ENCODE peak calls at places on chromosome 9, in ten cellular contexts. P is cardiac muscle cell; C is transverse colon; W is CD8-positive, alpha-beta memory T cell; X is tibial artery; A is HepG2; Q is stomach; G is A549; U is psoas muscle; L is body of pancreas. S is an unnamed sample.

GRCh38 chr9:114178756-114179450 is 23.6 kb downstream of the COL27A1 start:
- DNase-seq in W (no peak), Q (no peak), X (peak; percentile 91), C (no peak), L (peak; percentile 39), U (peak; percentile 85), A (no peak), P (no peak), G (no peak), S (no peak)

GRCh38 chr9:6584881-6585597 is 60.5 kb downstream of the GLDC start:
- DNase-seq in P (peak; percentile 60), G (peak; percentile 26), W (no peak), Q (no peak), X (no peak), L (no peak), U (no peak), A (peak; percentile 19), C (no peak), S (peak; percentile 31)

GRCh38 chr9:124132671-124133147 is 121.1 kb downstream of the LHX2 start:
- DNase-seq in X (no peak), L (no peak), Q (no peak), A (no peak), G (no peak), U (no peak), W (no peak), C (no peak), P (peak; percentile 52), S (no peak)

GRCh38 chr9:113579270-113580040 is 115.9 kb downstream of the RGS3 start:
- DNase-seq in L (peak; percentile 73), Q (peak; percentile 47), W (peak; percentile 61), P (no peak), X (no peak), A (no peak), U (peak; percentile 71), C (peak; percentile 51), G (no peak), S (peak; percentile 10)

GRCh38 chr9:100309992-100310391 is 42.8 kb downstream of the TEX10 start:
- DNase-seq in G (no peak), A (no peak), U (no peak), Q (no peak), W (no peak), C (no peak), X (no peak), P (peak; percentile 16), L (no peak), S (no peak)

GRCh38 chr9:18675345-18675744 is 201.4 kb downstream of the ADAMTSL1 start:
- DNase-seq in A (no peak), X (no peak), G (no peak), Q (no peak), P (peak; percentile 34), W (no peak), L (no peak), C (no peak), U (no peak), S (no peak)

GRCh38 chr9:129321511-129322021 is 143.5 kb upstream of the IER5L start:
- DNase-seq in P (no peak), W (no peak), L (no peak), G (no peak), X (no peak), A (no peak), U (peak; percentile 49), Q (peak; percentile 71), C (no peak), S (no peak)

GRCh38 chr9:36438536-36438935 is 38.5 kb upstream of the RNF38 start:
- DNase-seq in G (no peak), P (no peak), Q (no peak), U (no peak), C (no peak), X (no peak), A (no peak), L (no peak), W (no peak), S (no peak)

GRCh38 chr9:75812139-75812538 is 78.3 kb upstream of the PCSK5 start:
- DNase-seq in C (no peak), U (no peak), X (no peak), L (no peak), Q (no peak), A (no peak), G (no peak), P (no peak), W (no peak), S (no peak)

DNA sequence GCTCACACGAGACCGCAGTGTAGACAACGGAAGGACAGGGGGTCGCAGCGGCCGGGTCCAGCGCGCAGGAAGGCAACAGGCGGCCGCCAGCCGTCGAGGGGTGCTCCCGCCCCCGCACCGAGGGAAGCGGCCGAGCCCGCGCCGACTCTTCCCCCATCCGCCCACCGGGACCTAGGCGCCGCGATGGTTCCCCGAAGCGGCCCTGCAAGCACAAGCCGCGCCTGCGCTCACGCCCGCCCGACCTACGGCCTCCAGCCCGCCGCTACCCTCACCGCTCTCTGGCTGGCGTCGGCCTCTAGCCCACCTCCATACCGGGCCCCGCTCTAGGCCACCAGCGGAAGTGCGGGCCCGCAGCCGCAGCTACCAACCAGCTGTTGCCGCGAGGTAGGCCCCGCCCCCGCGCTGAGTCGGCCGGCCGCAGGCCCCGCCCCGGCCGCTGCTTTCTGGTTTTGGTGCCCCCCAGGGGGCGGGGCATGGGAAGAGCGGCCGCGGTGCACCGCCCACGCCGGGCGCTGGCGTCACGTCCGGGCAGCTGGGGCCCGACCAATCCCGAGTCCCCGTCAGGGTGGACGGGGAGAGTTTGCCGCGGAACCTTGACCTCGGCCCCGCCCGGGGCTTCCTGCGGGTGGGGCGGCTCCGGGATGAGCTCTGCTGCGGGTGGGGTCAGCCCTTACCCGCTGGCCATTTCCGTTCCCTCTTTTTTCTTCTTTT is at the start of gene SETX:
- DNase-seq in L (peak; percentile 97), C (peak; percentile 98), Q (peak; percentile 99), X (peak; percentile 98), U (peak; percentile 99), G (peak; percentile 97), A (peak; percentile 94), P (peak; percentile 99), W (peak; percentile 97), S (peak; percentile 90)
- H3K4me1 ChIP-seq in L (peaks cover 24% of the 10 kb centered on the region), C (peaks cover 39% of the 10 kb centered on the region), Q (peaks cover 48% of the 10 kb centered on the region), X (peaks cover 20% of the 10 kb centered on the region), U (peaks cover 29% of the 10 kb centered on the region), G (peaks cover 31% of the 10 kb centered on the region), A (peaks cover 43% of the 10 kb centered on the region), P (peaks cover 4% of the 10 kb centered on the region), W (peaks cover 37% of the 10 kb centered on the region), S (peaks cover 38% of the 10 kb centered on the region)

GRCh38 chr9:121718501-121718900 is 67.1 kb downstream of the DAB2IP start:
- DNase-seq in L (no peak), P (no peak), X (no peak), G (no peak), Q (no peak), W (no peak), A (no peak), C (no peak), U (no peak), S (no peak)

GRCh38 chr9:121720311-121720991 is 69.0 kb downstream of the DAB2IP start:
- DNase-seq in X (no peak), A (no peak), W (no peak), L (no peak), G (no peak), Q (no peak), U (no peak), C (peak; percentile 81), P (no peak), S (no peak)

GRCh38 chr9:121718063-121718462 is 66.6 kb downstream of the DAB2IP start:
- DNase-seq in P (peak; percentile 44), L (no peak), X (peak; percentile 74), C (no peak), G (no peak), A (no peak), U (no peak), W (no peak), Q (no peak), S (no peak)

GRCh38 chr9:121721770-121722169 is 70.3 kb downstream of the DAB2IP start:
- DNase-seq in X (no peak), A (no peak), Q (no peak), W (no peak), L (no peak), P (no peak), U (peak; percentile 70), G (no peak), C (no peak), S (no peak)

DNA sequence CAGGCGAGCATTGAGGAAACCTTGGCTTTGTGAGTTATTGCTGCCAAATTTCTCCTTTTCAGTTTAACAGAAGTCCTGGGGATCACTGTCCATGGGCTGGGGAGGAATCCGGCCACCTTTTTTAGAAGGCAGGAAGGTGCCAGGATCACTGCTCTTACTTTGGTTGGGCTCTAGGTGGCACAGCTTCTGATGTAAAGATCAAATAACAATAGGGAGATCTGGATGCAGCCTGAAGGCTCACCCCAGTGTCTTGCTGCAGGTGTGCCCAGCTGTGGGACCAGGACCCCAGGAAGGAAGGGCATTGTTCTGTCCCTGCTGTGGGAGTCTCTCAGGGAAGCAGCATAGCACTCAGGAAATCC is 69.5 kb downstream of the DAB2IP start:
- DNase-seq in X (no peak), Q (no peak), W (no peak), A (no peak), G (peak; percentile 52), P (no peak), C (no peak), L (no peak), U (no peak), S (no peak)
- H3K4me1 ChIP-seq in X (peaks cover 81% of the 10 kb centered on the region), Q (peaks cover 88% of the 10 kb centered on the region), W (no peaks in the 10 kb centered on the region), A (peaks cover 6% of the 10 kb centered on the region), G (peaks cover 18% of the 10 kb centered on the region), P (peaks cover 23% of the 10 kb centered on the region), C (peaks cover 40% of the 10 kb centered on the region), L (peaks cover 61% of the 10 kb centered on the region), U (peaks cover 96% of the 10 kb centered on the region), S (no peaks in the 10 kb centered on the region)

GRCh38 chr9:111034573-111035539 is 3.4 kb downstream of the LPAR1 start:
- DNase-seq in W (no peak), U (no peak), L (no peak), G (no peak), A (no peak), C (no peak), P (peak; percentile 59), X (no peak), Q (no peak), S (no peak)
- H3K4me1 ChIP-seq in W (no peaks in the 10 kb centered on the region), U (no peaks in the 10 kb centered on the region), L (peaks cover 24% of the 10 kb centered on the region), G (peaks cover 37% of the 10 kb centered on the region), A (peaks cover 22% of the 10 kb centered on the region), C (peaks cover 7% of the 10 kb centered on the region), P (peaks cover 11% of the 10 kb centered on the region), X (peaks cover 27% of the 10 kb centered on the region), Q (peaks cover 39% of the 10 kb centered on the region), S (no peaks in the 10 kb centered on the region)

GRCh38 chr9:105475302-105475701 is 27.5 kb downstream of the FSD1L start:
- DNase-seq in L (no peak), X (no peak), A (peak; percentile 39), G (no peak), C (no peak), W (no peak), U (no peak), P (peak; percentile 48), Q (no peak), S (no peak)

GRCh38 chr9:105468875-105469274 is 21.0 kb downstream of the FSD1L start:
- DNase-seq in W (no peak), C (no peak), X (no peak), Q (no peak), U (no peak), A (no peak), P (no peak), L (no peak), G (no peak), S (no peak)

DNA sequence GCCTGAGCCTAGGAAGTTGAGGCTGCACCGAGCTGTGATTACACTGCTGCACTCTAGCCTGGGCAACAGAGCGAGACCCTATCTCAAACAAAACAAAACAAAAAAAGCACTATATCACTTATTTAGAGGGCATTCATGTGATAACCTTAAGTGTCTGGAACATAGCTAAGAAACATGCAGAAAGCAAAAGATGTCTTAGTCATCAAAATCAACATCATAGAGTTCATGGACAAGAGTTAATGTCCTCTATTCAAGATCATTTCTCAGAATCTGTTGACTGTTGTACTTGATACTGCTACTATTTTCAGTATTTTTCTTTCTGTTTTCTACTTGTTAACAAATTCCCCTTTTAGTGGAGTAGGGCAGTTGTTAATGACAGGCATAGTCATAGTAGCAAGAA is 25.4 kb downstream of the FSD1L start:
- DNase-seq in A (no peak), Q (no peak), W (no peak), C (no peak), P (no peak), X (no peak), U (no peak), L (no peak), G (no peak), S (no peak)
- H3K4me1 ChIP-seq in A (peaks cover 5% of the 10 kb centered on the region), Q (peaks cover 2% of the 10 kb centered on the region), W (no peaks in the 10 kb centered on the region), C (no peaks in the 10 kb centered on the region), P (no peaks in the 10 kb centered on the region), X (no peaks in the 10 kb centered on the region), U (peaks cover 11% of the 10 kb centered on the region), L (no peaks in the 10 kb centered on the region), G (no peaks in the 10 kb centered on the region), S (no peaks in the 10 kb centered on the region)

S was measured in CD4-positive, alpha-beta memory T cell.